ENCODE peak calls at places on chromosomes 7 and 10, in four cellular contexts. A is IMR-90, Y is trophoblast cell, N is neuronal stem cell. L is an unnamed sample.

GRCh38 chr7:5423272-5423843 is at the start of gene TNRC18:
- DNase-seq in Y (no peak), A (no peak), N (no peak), L (no peak)

GRCh38 chr7:20290505-20291111 is 40.1 kb upstream of the ITGB8 start:
- DNase-seq in N (no peak), Y (no peak), A (no peak), L (no peak)

GRCh38 chr10:72104472-72105097 is 16.2 kb upstream of the SPOCK2 start:
- DNase-seq in A (no peak), Y (no peak), N (no peak), L (no peak)

GRCh38 chr7:129553861-129554530 is 51.7 kb downstream of the SMKR1 start:
- DNase-seq in Y (no peak), A (peak; percentile 64), N (no peak), L (no peak)

GRCh38 chr10:97914837-97915211 is 65.2 kb downstream of the GOLGA7B start:
- DNase-seq in Y (peak; percentile 81), N (peak; percentile 65), A (peak; percentile 37), L (peak; percentile 83)

GRCh38 chr10:73874267-73875138 is at the start of gene CAMK2G:
- DNase-seq in Y (peak; percentile 90), N (peak; percentile 74), A (peak; percentile 79), L (peak; percentile 84)

GRCh38 chr7:135200824-135201331 is 10.4 kb downstream of the WDR91 start:
- DNase-seq in Y (no peak), A (no peak), N (no peak), L (no peak)

GRCh38 chr10:72321248-72322029 is 33.3 kb downstream of the DNAJB12 start:
- DNase-seq in N (no peak), Y (no peak), A (no peak), L (peak; percentile 75)

GRCh38 chr10:59622320-59622901 is 87.2 kb downstream of the SLC16A9 start:
- DNase-seq in Y (peak; percentile 97), A (peak; percentile 61), N (peak; percentile 39), L (peak; percentile 75)

GRCh38 chr7:3200504-3200903 is 100.5 kb upstream of the SDK1 start:
- DNase-seq in A (peak; percentile 62), Y (peak; percentile 47), N (no peak), L (peak; percentile 82)

GRCh38 chr7:31963569-31964175 is 106.5 kb downstream of the PDE1C start:
- DNase-seq in A (no peak), N (no peak), Y (no peak), L (no peak)

DNA sequence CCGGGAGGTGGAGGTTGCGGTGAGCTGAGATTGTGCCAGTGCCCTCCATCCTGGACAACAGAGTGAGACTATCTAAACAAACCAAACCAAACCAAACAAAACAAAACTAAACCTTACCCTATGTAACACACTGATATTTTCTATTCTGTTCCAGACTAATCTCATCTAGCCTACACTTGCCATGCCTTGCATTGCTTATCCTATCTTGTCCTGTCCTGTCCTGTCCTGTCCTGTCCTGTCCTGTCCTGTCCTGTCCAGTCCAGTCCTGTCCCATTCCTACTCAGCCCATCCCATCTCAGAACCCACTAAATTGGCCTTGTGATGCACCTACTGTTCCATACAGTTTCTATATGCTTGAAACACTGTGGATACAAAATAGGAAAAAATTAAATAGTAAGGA is 64.7 kb upstream of the HDAC9 start:
- DNase-seq in Y (no peak), A (no peak), N (no peak), L (no peak)
- H3K18ac ChIP-seq in Y (no peak overlapping the region), A (peak overlapping the region; percentile 92), N (no peak overlapping the region), L (no peak overlapping the region)

GRCh38 chr7:155357573-155358041 is 59.9 kb downstream of the INSIG1 start:
- DNase-seq in A (peak; percentile 32), Y (peak; percentile 31), N (no peak), L (no peak)
- H3K4me2 ChIP-seq in A (no peak overlapping the region), Y (no peak overlapping the region), N (no peak overlapping the region), L (no peak overlapping the region)

DNA sequence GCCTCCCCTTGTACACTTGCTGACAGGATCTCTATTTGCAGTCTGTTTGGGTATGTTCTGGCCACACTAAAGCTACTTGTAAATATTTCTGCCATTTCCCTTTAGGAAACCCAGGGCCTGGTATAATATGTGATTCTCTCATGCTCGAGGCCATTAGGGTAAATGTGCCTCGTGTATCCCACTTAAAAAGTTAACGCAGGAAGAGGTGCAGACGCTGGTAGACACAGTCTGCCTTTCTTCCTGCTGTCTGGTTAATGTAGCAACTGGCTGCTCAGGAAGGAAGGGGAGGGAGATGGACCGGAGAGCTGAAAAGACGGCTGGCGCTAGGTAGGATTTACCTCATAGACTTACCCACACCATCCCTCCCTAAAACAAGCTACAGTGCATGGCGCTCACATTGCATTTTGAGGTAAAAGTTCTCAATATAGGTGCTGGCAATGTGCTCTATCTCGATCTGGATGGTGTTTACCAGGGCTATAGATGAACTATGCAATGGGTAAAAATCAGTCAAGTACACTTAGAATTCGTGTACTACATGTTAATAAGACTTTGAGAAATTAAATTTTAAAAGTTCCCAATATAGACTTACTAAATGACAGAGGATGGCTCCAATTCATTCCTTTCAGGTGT is 125.9 kb downstream of the JAZF1 start:
- DNase-seq in N (no peak), Y (no peak), A (no peak), L (peak; percentile 64)
- H4K8ac ChIP-seq in N (no peak overlapping the region), Y (no peak overlapping the region), A (peak overlapping the region; percentile 31), L (no peak overlapping the region)

GRCh38 chr7:28480595-28480994 is 68.3 kb downstream of the CREB5 start:
- DNase-seq in Y (no peak), N (no peak), A (no peak), L (no peak)
- H3K18ac ChIP-seq in Y (no peak overlapping the region), N (no peak overlapping the region), A (no peak overlapping the region), L (no peak overlapping the region)